ENCODE peak calls at places on chromosome 1, in ten cellular contexts. One of them, this sample, is unnamed.

GRCh38 chr1:107480548-107480947 is 339.7 kb downstream of the NTNG1 start:
- DNase-seq in mesendoderm: no peak
- DNase-seq in epithelial cell of esophagus: no peak
- DNase-seq in cardiac fibroblast: no peak
- DNase-seq in left lung: peak
- DNase-seq in AG04449: no peak
- DNase-seq in heart right ventricle: peak
- DNase-seq in CD8-positive, alpha-beta memory T cell: no peak
- DNase-seq in tibial nerve: no peak
- DNase-seq in sigmoid colon: no peak
- DNase-seq in this sample: no peak

GRCh38 chr1:91889717-91890459 is 3.9 kb upstream of the TGFBR3 start:
- DNase-seq in sigmoid colon: no peak
- DNase-seq in tibial nerve: no peak
- DNase-seq in epithelial cell of esophagus: peak
- DNase-seq in CD8-positive, alpha-beta memory T cell: no peak
- DNase-seq in left lung: no peak
- DNase-seq in mesendoderm: peak
- DNase-seq in AG04449: no peak
- DNase-seq in heart right ventricle: no peak
- DNase-seq in cardiac fibroblast: peak
- DNase-seq in this sample: peak

GRCh38 chr1:205582471-205583291 is 49.1 kb downstream of the ELK4 start:
- DNase-seq in AG04449: no peak
- DNase-seq in tibial nerve: no peak
- DNase-seq in sigmoid colon: peak
- DNase-seq in heart right ventricle: no peak
- DNase-seq in cardiac fibroblast: peak
- DNase-seq in left lung: no peak
- DNase-seq in mesendoderm: no peak
- DNase-seq in CD8-positive, alpha-beta memory T cell: no peak
- DNase-seq in epithelial cell of esophagus: no peak
- DNase-seq in this sample: no peak

GRCh38 chr1:217090073-217090911 is 367.1 kb upstream of the ESRRG start:
- DNase-seq in AG04449: no peak
- DNase-seq in tibial nerve: no peak
- DNase-seq in epithelial cell of esophagus: no peak
- DNase-seq in heart right ventricle: no peak
- DNase-seq in CD8-positive, alpha-beta memory T cell: no peak
- DNase-seq in cardiac fibroblast: no peak
- DNase-seq in sigmoid colon: no peak
- DNase-seq in mesendoderm: no peak
- DNase-seq in left lung: no peak
- DNase-seq in this sample: no peak

GRCh38 chr1:184289825-184290550 is 96.8 kb upstream of the C1orf21 start:
- DNase-seq in left lung: no peak
- DNase-seq in tibial nerve: no peak
- DNase-seq in AG04449: no peak
- DNase-seq in CD8-positive, alpha-beta memory T cell: no peak
- DNase-seq in sigmoid colon: no peak
- DNase-seq in heart right ventricle: no peak
- DNase-seq in epithelial cell of esophagus: peak
- DNase-seq in cardiac fibroblast: no peak
- DNase-seq in mesendoderm: peak
- DNase-seq in this sample: no peak

GRCh38 chr1:169318845-169319244 is 48.8 kb downstream of the NME7 start:
- DNase-seq in left lung: no peak
- DNase-seq in cardiac fibroblast: no peak
- DNase-seq in mesendoderm: no peak
- DNase-seq in sigmoid colon: no peak
- DNase-seq in heart right ventricle: no peak
- DNase-seq in tibial nerve: no peak
- DNase-seq in epithelial cell of esophagus: no peak
- DNase-seq in AG04449: no peak
- DNase-seq in CD8-positive, alpha-beta memory T cell: no peak
- DNase-seq in this sample: no peak

GRCh38 chr1:75953461-75953860 is 21.3 kb upstream of the ASB17 start:
- DNase-seq in sigmoid colon: no peak
- DNase-seq in heart right ventricle: no peak
- DNase-seq in mesendoderm: peak
- DNase-seq in CD8-positive, alpha-beta memory T cell: no peak
- DNase-seq in left lung: no peak
- DNase-seq in tibial nerve: no peak
- DNase-seq in epithelial cell of esophagus: no peak
- DNase-seq in AG04449: no peak
- DNase-seq in cardiac fibroblast: no peak
- DNase-seq in this sample: no peak

GRCh38 chr1:228555074-228555989 is 68.2 kb downstream of the RNF187 start:
- DNase-seq in mesendoderm: peak
- DNase-seq in sigmoid colon: no peak
- DNase-seq in CD8-positive, alpha-beta memory T cell: peak
- DNase-seq in AG04449: no peak
- DNase-seq in cardiac fibroblast: peak
- DNase-seq in left lung: no peak
- DNase-seq in heart right ventricle: no peak
- DNase-seq in epithelial cell of esophagus: no peak
- DNase-seq in tibial nerve: no peak
- DNase-seq in this sample: peak

GRCh38 chr1:10074855-10075418 is 42.2 kb downstream of the UBE4B start:
- DNase-seq in left lung: no peak
- DNase-seq in sigmoid colon: no peak
- DNase-seq in cardiac fibroblast: peak
- DNase-seq in epithelial cell of esophagus: peak
- DNase-seq in AG04449: no peak
- DNase-seq in heart right ventricle: no peak
- DNase-seq in mesendoderm: no peak
- DNase-seq in CD8-positive, alpha-beta memory T cell: no peak
- DNase-seq in tibial nerve: no peak
- DNase-seq in this sample: peak

GRCh38 chr1:246728311-246728710 is 4.1 kb downstream of the SCCPDH start:
- DNase-seq in left lung: no peak
- DNase-seq in sigmoid colon: no peak
- DNase-seq in cardiac fibroblast: no peak
- DNase-seq in AG04449: no peak
- DNase-seq in heart right ventricle: no peak
- DNase-seq in mesendoderm: no peak
- DNase-seq in tibial nerve: no peak
- DNase-seq in CD8-positive, alpha-beta memory T cell: no peak
- DNase-seq in epithelial cell of esophagus: no peak
- DNase-seq in this sample: peak

GRCh38 chr1:165174485-165174884 is 182.0 kb downstream of the LMX1A start:
- DNase-seq in CD8-positive, alpha-beta memory T cell: no peak
- DNase-seq in AG04449: no peak
- DNase-seq in cardiac fibroblast: no peak
- DNase-seq in epithelial cell of esophagus: no peak
- DNase-seq in heart right ventricle: no peak
- DNase-seq in mesendoderm: no peak
- DNase-seq in left lung: no peak
- DNase-seq in tibial nerve: no peak
- DNase-seq in sigmoid colon: no peak
- DNase-seq in this sample: no peak

GRCh38 chr1:236007781-236008180 is 57.1 kb downstream of the NID1 start:
- DNase-seq in AG04449: no peak
- DNase-seq in mesendoderm: no peak
- DNase-seq in heart right ventricle: no peak
- DNase-seq in epithelial cell of esophagus: no peak
- DNase-seq in sigmoid colon: no peak
- DNase-seq in cardiac fibroblast: no peak
- DNase-seq in tibial nerve: no peak
- DNase-seq in left lung: no peak
- DNase-seq in CD8-positive, alpha-beta memory T cell: no peak
- DNase-seq in this sample: no peak

GRCh38 chr1:25167269-25168192 is 64.8 kb downstream of the SYF2 start:
- DNase-seq in mesendoderm: no peak
- DNase-seq in heart right ventricle: no peak
- DNase-seq in AG04449: no peak
- DNase-seq in cardiac fibroblast: no peak
- DNase-seq in tibial nerve: no peak
- DNase-seq in CD8-positive, alpha-beta memory T cell: no peak
- DNase-seq in epithelial cell of esophagus: no peak
- DNase-seq in sigmoid colon: no peak
- DNase-seq in left lung: no peak
- DNase-seq in this sample: no peak

GRCh38 chr1:203934651-203935050 is 73.3 kb downstream of the SNRPE start:
- DNase-seq in cardiac fibroblast: peak
- DNase-seq in sigmoid colon: no peak
- DNase-seq in AG04449: no peak
- DNase-seq in heart right ventricle: no peak
- DNase-seq in left lung: no peak
- DNase-seq in mesendoderm: no peak
- DNase-seq in epithelial cell of esophagus: no peak
- DNase-seq in CD8-positive, alpha-beta memory T cell: no peak
- DNase-seq in tibial nerve: no peak
- DNase-seq in this sample: no peak

GRCh38 chr1:203935286-203935685 is 73.9 kb downstream of the SNRPE start:
- DNase-seq in left lung: no peak
- DNase-seq in heart right ventricle: no peak
- DNase-seq in CD8-positive, alpha-beta memory T cell: no peak
- DNase-seq in epithelial cell of esophagus: no peak
- DNase-seq in cardiac fibroblast: no peak
- DNase-seq in mesendoderm: no peak
- DNase-seq in tibial nerve: no peak
- DNase-seq in sigmoid colon: no peak
- DNase-seq in AG04449: no peak
- DNase-seq in this sample: no peak

GRCh38 chr1:203934027-203934426 is 72.6 kb downstream of the SNRPE start:
- DNase-seq in mesendoderm: peak
- DNase-seq in sigmoid colon: no peak
- DNase-seq in cardiac fibroblast: no peak
- DNase-seq in epithelial cell of esophagus: peak
- DNase-seq in heart right ventricle: no peak
- DNase-seq in AG04449: no peak
- DNase-seq in CD8-positive, alpha-beta memory T cell: no peak
- DNase-seq in left lung: no peak
- DNase-seq in tibial nerve: no peak
- DNase-seq in this sample: no peak

GRCh38 chr1:203932559-203932958 is 71.2 kb downstream of the SNRPE start:
- DNase-seq in left lung: no peak
- DNase-seq in mesendoderm: no peak
- DNase-seq in AG04449: no peak
- DNase-seq in tibial nerve: no peak
- DNase-seq in CD8-positive, alpha-beta memory T cell: no peak
- DNase-seq in heart right ventricle: no peak
- DNase-seq in cardiac fibroblast: no peak
- DNase-seq in sigmoid colon: no peak
- DNase-seq in epithelial cell of esophagus: no peak
- DNase-seq in this sample: no peak

GRCh38 chr1:203937678-203938330 is 76.4 kb downstream of the SNRPE start:
- DNase-seq in tibial nerve: no peak
- DNase-seq in left lung: no peak
- DNase-seq in AG04449: no peak
- DNase-seq in CD8-positive, alpha-beta memory T cell: no peak
- DNase-seq in cardiac fibroblast: no peak
- DNase-seq in epithelial cell of esophagus: no peak
- DNase-seq in sigmoid colon: no peak
- DNase-seq in heart right ventricle: no peak
- DNase-seq in mesendoderm: no peak
- DNase-seq in this sample: peak
- H3K4me3 ChIP-seq in tibial nerve: no peak
- H3K4me3 ChIP-seq in left lung: no peak
- H3K4me3 ChIP-seq in AG04449: no peak
- H3K4me3 ChIP-seq in CD8-positive, alpha-beta memory T cell: no peak
- H3K4me3 ChIP-seq in cardiac fibroblast: no peak
- H3K4me3 ChIP-seq in epithelial cell of esophagus: no peak
- H3K4me3 ChIP-seq in sigmoid colon: no peak
- H3K4me3 ChIP-seq in heart right ventricle: no peak
- H3K4me3 ChIP-seq in mesendoderm: no peak
- H3K4me3 ChIP-seq in this sample: no peak

GRCh38 chr1:178537445-178538090 is 24.7 kb downstream of the TEX35 start:
- DNase-seq in cardiac fibroblast: no peak
- DNase-seq in heart right ventricle: no peak
- DNase-seq in epithelial cell of esophagus: no peak
- DNase-seq in AG04449: no peak
- DNase-seq in CD8-positive, alpha-beta memory T cell: no peak
- DNase-seq in left lung: no peak
- DNase-seq in mesendoderm: no peak
- DNase-seq in sigmoid colon: peak
- DNase-seq in tibial nerve: no peak
- DNase-seq in this sample: no peak
- H3K4me3 ChIP-seq in cardiac fibroblast: no peak
- H3K4me3 ChIP-seq in heart right ventricle: no peak
- H3K4me3 ChIP-seq in epithelial cell of esophagus: no peak
- H3K4me3 ChIP-seq in AG04449: no peak
- H3K4me3 ChIP-seq in CD8-positive, alpha-beta memory T cell: no peak
- H3K4me3 ChIP-seq in left lung: no peak
- H3K4me3 ChIP-seq in mesendoderm: no peak
- H3K4me3 ChIP-seq in sigmoid colon: no peak
- H3K4me3 ChIP-seq in tibial nerve: no peak
- H3K4me3 ChIP-seq in this sample: no peak

GRCh38 chr1:198701766-198702539 is 63.1 kb downstream of the PTPRC start:
- DNase-seq in cardiac fibroblast: no peak
- DNase-seq in left lung: no peak
- DNase-seq in AG04449: no peak
- DNase-seq in heart right ventricle: no peak
- DNase-seq in sigmoid colon: no peak
- DNase-seq in mesendoderm: peak
- DNase-seq in tibial nerve: no peak
- DNase-seq in CD8-positive, alpha-beta memory T cell: no peak
- DNase-seq in epithelial cell of esophagus: no peak
- DNase-seq in this sample: no peak
- H3K4me3 ChIP-seq in cardiac fibroblast: no peak
- H3K4me3 ChIP-seq in left lung: no peak
- H3K4me3 ChIP-seq in AG04449: no peak
- H3K4me3 ChIP-seq in heart right ventricle: no peak
- H3K4me3 ChIP-seq in sigmoid colon: no peak
- H3K4me3 ChIP-seq in mesendoderm: no peak
- H3K4me3 ChIP-seq in tibial nerve: no peak
- H3K4me3 ChIP-seq in CD8-positive, alpha-beta memory T cell: no peak
- H3K4me3 ChIP-seq in epithelial cell of esophagus: no peak
- H3K4me3 ChIP-seq in this sample: no peak

DNA sequence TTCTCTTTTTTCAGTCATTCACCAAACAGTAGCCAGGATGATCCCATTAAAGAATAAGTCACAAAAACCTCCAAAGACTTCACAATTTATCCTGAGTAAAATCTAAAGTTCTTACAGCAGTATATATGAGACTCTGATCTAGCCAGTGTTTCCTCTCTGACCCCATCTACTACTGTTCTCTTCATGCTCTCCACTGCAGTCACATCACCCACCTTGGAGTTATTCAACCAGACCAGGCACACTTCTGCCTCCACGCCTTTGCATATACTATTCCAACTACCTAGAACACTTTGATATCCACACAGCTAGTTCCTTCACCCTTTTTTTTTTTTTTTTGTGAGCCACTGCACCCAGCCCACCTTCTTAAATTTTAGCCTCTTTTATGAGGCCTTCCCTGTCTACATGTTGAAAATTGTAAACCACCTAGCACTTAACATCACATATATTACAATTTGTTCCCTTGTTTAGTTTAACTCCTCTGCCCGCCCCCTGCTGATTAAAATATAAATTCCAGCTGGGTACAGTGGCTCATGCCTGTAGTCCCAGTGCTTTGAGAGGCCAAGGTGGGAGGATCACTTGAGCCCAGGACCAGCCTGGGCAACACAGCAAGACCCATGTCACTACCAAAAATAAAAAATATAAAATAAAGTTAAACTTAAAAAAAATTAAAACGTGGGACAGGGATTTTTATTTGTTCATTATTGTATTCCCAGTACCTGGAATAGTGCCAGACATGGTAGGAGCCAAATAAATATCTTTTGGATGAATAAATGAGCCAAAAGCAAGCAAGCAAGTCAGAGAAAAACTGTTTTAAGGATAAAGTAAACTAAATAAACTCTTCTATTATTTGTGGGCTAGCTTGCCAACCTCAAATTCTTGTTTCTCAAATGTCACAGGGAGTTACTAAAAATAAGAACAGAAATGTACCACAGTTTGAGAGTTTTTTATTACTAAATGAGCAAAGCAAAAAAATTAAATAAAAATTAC is 35.2 kb upstream of the MUTYH start:
- DNase-seq in epithelial cell of esophagus: no peak
- DNase-seq in CD8-positive, alpha-beta memory T cell: no peak
- DNase-seq in tibial nerve: no peak
- DNase-seq in AG04449: no peak
- DNase-seq in cardiac fibroblast: peak
- DNase-seq in mesendoderm: no peak
- DNase-seq in heart right ventricle: no peak
- DNase-seq in left lung: no peak
- DNase-seq in sigmoid colon: no peak
- DNase-seq in this sample: no peak
- H3K4me3 ChIP-seq in epithelial cell of esophagus: no peak
- H3K4me3 ChIP-seq in CD8-positive, alpha-beta memory T cell: no peak
- H3K4me3 ChIP-seq in tibial nerve: no peak
- H3K4me3 ChIP-seq in AG04449: no peak
- H3K4me3 ChIP-seq in cardiac fibroblast: no peak
- H3K4me3 ChIP-seq in mesendoderm: no peak
- H3K4me3 ChIP-seq in heart right ventricle: no peak
- H3K4me3 ChIP-seq in left lung: no peak
- H3K4me3 ChIP-seq in sigmoid colon: no peak
- H3K4me3 ChIP-seq in this sample: no peak